ENCODE peak calls at places on chromosomes 2 and 18, in nine cellular contexts. D, Y, Q, P, G, Z, O, X and U are unnamed samples.

GRCh38 chr18:12057419-12058039 is 36.1 kb upstream of the ANKRD62 start:
- DNase-seq in Y (no peak), G (no peak), X (no peak), O (no peak), Q (no peak), Z (no peak), P (peak; percentile 65), D (no peak), U (no peak)

GRCh38 chr2:239292956-239293355 is 107.9 kb downstream of the HDAC4 start:
- DNase-seq in O (no peak), G (no peak), X (no peak), P (no peak), D (no peak), Q (no peak), Y (no peak), Z (no peak), U (no peak)

GRCh38 chr2:173205375-173205774 is 129.7 kb downstream of the MAP3K20 start:
- DNase-seq in X (peak; percentile 48), Q (no peak), O (peak; percentile 12), Y (no peak), Z (peak; percentile 77), P (no peak), D (peak; percentile 25), G (no peak), U (no peak)

GRCh38 chr2:170671079-170671478 is 44.1 kb upstream of the SP5 start:
- DNase-seq in G (no peak), X (no peak), Y (no peak), Z (no peak), Q (no peak), D (no peak), O (no peak), P (no peak), U (no peak)

GRCh38 chr2:12498703-12499102 is 218.0 kb upstream of the TRIB2 start:
- DNase-seq in Q (peak; percentile 59), Z (no peak), Y (no peak), P (no peak), X (peak; percentile 50), G (no peak), D (no peak), O (no peak), U (no peak)

GRCh38 chr2:101986386-101986785 is 5.4 kb upstream of the IL1R2 start:
- DNase-seq in X (peak; percentile 43), Z (no peak), P (no peak), D (no peak), Q (no peak), O (no peak), G (no peak), Y (no peak), U (no peak)

GRCh38 chr18:68721681-68722583 is 7.0 kb upstream of the TMX3 start:
- DNase-seq in X (no peak), P (no peak), Z (no peak), Q (no peak), G (peak; percentile 4), D (no peak), O (no peak), Y (no peak), U (no peak)

GRCh38 chr2:46171441-46171953 is 125.7 kb upstream of the EPAS1 start:
- DNase-seq in Y (no peak), Q (peak; percentile 84), Z (no peak), D (no peak), P (no peak), X (peak; percentile 89), O (no peak), G (no peak), U (peak; percentile 44)

GRCh38 chr2:204365778-204366177 is 179.5 kb upstream of the PARD3B start:
- DNase-seq in D (no peak), Y (no peak), X (no peak), P (no peak), G (no peak), Q (no peak), Z (no peak), O (no peak), U (no peak)

GRCh38 chr18:5588529-5588928 is 44.7 kb upstream of the EPB41L3 start:
- DNase-seq in O (no peak), Q (no peak), X (no peak), G (no peak), Y (no peak), P (no peak), D (no peak), Z (no peak), U (no peak)

GRCh38 chr2:239587311-239587731 is 186.5 kb upstream of the HDAC4 start:
- DNase-seq in X (no peak), Y (no peak), O (no peak), D (no peak), G (no peak), Q (no peak), P (no peak), Z (no peak), U (no peak)

GRCh38 chr2:130165293-130166016 is 15.9 kb downstream of the SMPD4 start:
- DNase-seq in G (no peak), P (no peak), Q (no peak), Z (no peak), D (no peak), X (no peak), O (no peak), Y (no peak), U (no peak)

GRCh38 chr18:5461056-5461455 is 82.7 kb downstream of the EPB41L3 start:
- DNase-seq in G (no peak), Q (peak; percentile 6), O (no peak), X (no peak), Z (no peak), Y (no peak), D (no peak), P (no peak), U (no peak)

GRCh38 chr2:65479528-65479927 is 47.1 kb upstream of the SPRED2 start:
- DNase-seq in O (no peak), D (no peak), Y (no peak), G (no peak), P (peak; percentile 22), Z (no peak), X (no peak), Q (no peak), U (no peak)

GRCh38 chr18:905307-905947 is 756 bp downstream of the ADCYAP1 start:
- DNase-seq in Y (no peak), G (no peak), Z (no peak), X (no peak), D (no peak), Q (no peak), P (peak; percentile 42), O (no peak), U (no peak)

GRCh38 chr2:133843551-133843950 is 275.3 kb upstream of the NCKAP5 start:
- DNase-seq in D (no peak), Z (no peak), Q (no peak), X (no peak), Y (no peak), P (no peak), O (no peak), G (no peak), U (no peak)

GRCh38 chr18:59748628-59749360 is 51.6 kb upstream of the CCBE1 start:
- DNase-seq in X (peak; percentile 67), P (no peak), O (no peak), Q (peak; percentile 97), D (no peak), Z (no peak), G (no peak), Y (no peak), U (no peak)

GRCh38 chr2:70035344-70035844 is 51.9 kb upstream of the PCBP1 start:
- DNase-seq in G (no peak), P (no peak), Y (no peak), O (no peak), D (no peak), Q (peak; percentile 68), Z (no peak), X (no peak), U (no peak)

GRCh38 chr2:222506230-222506934 is 82.0 kb downstream of the SGPP2 start:
- DNase-seq in Y (no peak), P (no peak), G (no peak), D (no peak), Z (no peak), X (no peak), Q (no peak), O (no peak), U (no peak)